ENCODE peak calls at places on chromosome 6, in seven cellular contexts. O is nephron progenitor cell, F is fibroblast of mammary gland, A is kidney tubule cell, K is HTR-8/SVneo, E is AG10803, Z is brain microvascular endothelial cell. I is an unnamed sample.

GRCh38 chr6:92479821-92480220 is 939.5 kb downstream of the EPHA7 start:
- DNase-seq in O (no peak), F (no peak), A (peak; percentile 9), K (no peak), E (peak; percentile 30), Z (no peak), I (no peak)

GRCh38 chr6:23213193-23213592 is 643.8 kb downstream of the HDGFL1 start:
- DNase-seq in O (no peak), F (peak; percentile 59), A (no peak), K (no peak), E (peak; percentile 13), Z (no peak), I (no peak)

GRCh38 chr6:111752476-111752875 is 120.8 kb downstream of the FYN start:
- DNase-seq in O (no peak), F (no peak), A (no peak), K (no peak), E (no peak), Z (no peak), I (no peak)

GRCh38 chr6:13395272-13396237 is 67.2 kb upstream of the TBC1D7 start:
- DNase-seq in O (no peak), F (peak; percentile 80), A (peak; percentile 75), K (peak; percentile 24), E (peak; percentile 79), Z (peak; percentile 87), I (peak; percentile 62)

GRCh38 chr6:165823609-165824326 is 160.7 kb upstream of the PDE10A start:
- DNase-seq in O (no peak), F (no peak), A (peak; percentile 63), K (no peak), E (no peak), Z (no peak), I (peak; percentile 40)

GRCh38 chr6:29834564-29835436 is 7.2 kb downstream of the HLA-G start:
- DNase-seq in O (peak; percentile 75), F (peak; percentile 16), A (peak; percentile 27), K (no peak), E (peak; percentile 8), Z (no peak), I (no peak)

GRCh38 chr6:31270788-31271640 is 878 bp downstream of the HLA-C start:
- DNase-seq in O (peak; percentile 68), F (peak; percentile 25), A (peak; percentile 63), K (peak; percentile 18), E (peak; percentile 32), Z (peak; percentile 2), I (no peak)

GRCh38 chr6:73156793-73157767 is 68.2 kb downstream of the KHDC1L start:
- DNase-seq in O (no peak), F (no peak), A (no peak), K (no peak), E (no peak), Z (no peak), I (no peak)

GRCh38 chr6:11667876-11668275 is 110.7 kb downstream of the ADTRP start:
- DNase-seq in O (no peak), F (no peak), A (peak; percentile 24), K (no peak), E (no peak), Z (no peak), I (no peak)

GRCh38 chr6:15527838-15528617 is 134.8 kb downstream of the DTNBP1 start:
- DNase-seq in O (no peak), F (no peak), A (peak; percentile 64), K (no peak), E (peak; percentile 24), Z (no peak), I (no peak)

GRCh38 chr6:79536615-79536968 is 638 bp downstream of the LCA5 start:
- DNase-seq in O (no peak), F (peak; percentile 49), A (peak; percentile 19), K (no peak), E (peak; percentile 11), Z (peak; percentile 44), I (peak; percentile 48)

GRCh38 chr6:108750801-108751200 is 97.4 kb upstream of the ARMC2 start:
- DNase-seq in O (no peak), F (no peak), A (no peak), K (no peak), E (peak; percentile 36), Z (no peak), I (no peak)

GRCh38 chr6:501891-502601 is 110.5 kb downstream of the IRF4 start:
- DNase-seq in O (no peak), F (peak; percentile 4), A (no peak), K (no peak), E (no peak), Z (no peak), I (no peak)

GRCh38 chr6:155528982-155529453 is 73.4 kb upstream of the NOX3 start:
- DNase-seq in O (no peak), F (peak; percentile 96), A (peak; percentile 88), K (peak; percentile 24), E (peak; percentile 90), Z (peak; percentile 96), I (peak; percentile 42)

GRCh38 chr6:89525786-89526562 is 93.0 kb downstream of the ANKRD6 start:
- DNase-seq in O (no peak), F (no peak), A (no peak), K (no peak), E (no peak), Z (no peak), I (no peak)